ENCODE peak calls at places on chromosome 12, in six cellular contexts. One of them, this sample, is unnamed.

GRCh38 chr12:107027304-107028053 is 40.5 kb upstream of the MTERF2 start:
- DNase-seq in AG08395: peak
- DNase-seq in HEK293T: peak
- DNase-seq in neuronal stem cell: no peak
- DNase-seq in activated CD4-positive, alpha-beta T cell treated with anti-CD3 and anti-CD28 coated beads, Interleukin-2, amount 50 U/mL, for 24 hours: no peak
- DNase-seq in RWPE1: peak
- DNase-seq in this sample: no peak

GRCh38 chr12:131388164-131388795 is 322.6 kb upstream of the SFSWAP start:
- DNase-seq in AG08395: no peak
- DNase-seq in HEK293T: no peak
- DNase-seq in neuronal stem cell: no peak
- DNase-seq in activated CD4-positive, alpha-beta T cell treated with anti-CD3 and anti-CD28 coated beads, Interleukin-2, amount 50 U/mL, for 24 hours: no peak
- DNase-seq in RWPE1: no peak
- DNase-seq in this sample: no peak

GRCh38 chr12:79614730-79615129 is 76.0 kb downstream of the PAWR start:
- DNase-seq in AG08395: no peak
- DNase-seq in HEK293T: peak
- DNase-seq in neuronal stem cell: no peak
- DNase-seq in activated CD4-positive, alpha-beta T cell treated with anti-CD3 and anti-CD28 coated beads, Interleukin-2, amount 50 U/mL, for 24 hours: no peak
- DNase-seq in RWPE1: no peak
- DNase-seq in this sample: no peak

GRCh38 chr12:9798008-9798619 is 29.2 kb upstream of the KLRF1 start:
- DNase-seq in AG08395: peak
- DNase-seq in HEK293T: peak
- DNase-seq in neuronal stem cell: peak
- DNase-seq in activated CD4-positive, alpha-beta T cell treated with anti-CD3 and anti-CD28 coated beads, Interleukin-2, amount 50 U/mL, for 24 hours: no peak
- DNase-seq in RWPE1: peak
- DNase-seq in this sample: no peak

GRCh38 chr12:81520064-81520945 is 238.8 kb downstream of the PPFIA2 start:
- DNase-seq in AG08395: no peak
- DNase-seq in HEK293T: no peak
- DNase-seq in neuronal stem cell: no peak
- DNase-seq in activated CD4-positive, alpha-beta T cell treated with anti-CD3 and anti-CD28 coated beads, Interleukin-2, amount 50 U/mL, for 24 hours: no peak
- DNase-seq in RWPE1: no peak
- DNase-seq in this sample: no peak

GRCh38 chr12:5840900-5841299 is 104.2 kb downstream of the ANO2 start:
- DNase-seq in AG08395: no peak
- DNase-seq in HEK293T: no peak
- DNase-seq in neuronal stem cell: no peak
- DNase-seq in activated CD4-positive, alpha-beta T cell treated with anti-CD3 and anti-CD28 coated beads, Interleukin-2, amount 50 U/mL, for 24 hours: no peak
- DNase-seq in RWPE1: no peak
- DNase-seq in this sample: no peak

GRCh38 chr12:50517456-50518048 is 12.8 kb downstream of the DIP2B start:
- DNase-seq in AG08395: no peak
- DNase-seq in HEK293T: no peak
- DNase-seq in neuronal stem cell: no peak
- DNase-seq in activated CD4-positive, alpha-beta T cell treated with anti-CD3 and anti-CD28 coated beads, Interleukin-2, amount 50 U/mL, for 24 hours: no peak
- DNase-seq in RWPE1: peak
- DNase-seq in this sample: no peak

GRCh38 chr12:45336331-45336730 is 120.4 kb downstream of the ANO6 start:
- DNase-seq in AG08395: peak
- DNase-seq in HEK293T: no peak
- DNase-seq in neuronal stem cell: no peak
- DNase-seq in activated CD4-positive, alpha-beta T cell treated with anti-CD3 and anti-CD28 coated beads, Interleukin-2, amount 50 U/mL, for 24 hours: no peak
- DNase-seq in RWPE1: peak
- DNase-seq in this sample: no peak

GRCh38 chr12:44875954-44876553 is at the start of gene NELL2:
- DNase-seq in AG08395: peak
- DNase-seq in HEK293T: peak
- DNase-seq in neuronal stem cell: peak
- DNase-seq in activated CD4-positive, alpha-beta T cell treated with anti-CD3 and anti-CD28 coated beads, Interleukin-2, amount 50 U/mL, for 24 hours: peak
- DNase-seq in RWPE1: peak
- DNase-seq in this sample: no peak

GRCh38 chr12:119593578-119594398 is at the start of gene TMEM233:
- DNase-seq in AG08395: no peak
- DNase-seq in HEK293T: no peak
- DNase-seq in neuronal stem cell: peak
- DNase-seq in activated CD4-positive, alpha-beta T cell treated with anti-CD3 and anti-CD28 coated beads, Interleukin-2, amount 50 U/mL, for 24 hours: no peak
- DNase-seq in RWPE1: no peak
- DNase-seq in this sample: no peak

GRCh38 chr12:14871886-14872285 is 13.8 kb downstream of the MGP start:
- DNase-seq in AG08395: no peak
- DNase-seq in HEK293T: no peak
- DNase-seq in neuronal stem cell: no peak
- DNase-seq in activated CD4-positive, alpha-beta T cell treated with anti-CD3 and anti-CD28 coated beads, Interleukin-2, amount 50 U/mL, for 24 hours: no peak
- DNase-seq in RWPE1: no peak
- DNase-seq in this sample: no peak

GRCh38 chr12:2691340-2692111 is 103.2 kb upstream of the FKBP4 start:
- DNase-seq in AG08395: no peak
- DNase-seq in HEK293T: no peak
- DNase-seq in neuronal stem cell: peak
- DNase-seq in activated CD4-positive, alpha-beta T cell treated with anti-CD3 and anti-CD28 coated beads, Interleukin-2, amount 50 U/mL, for 24 hours: peak
- DNase-seq in RWPE1: peak
- DNase-seq in this sample: no peak

GRCh38 chr12:66620026-66620425 is 58.9 kb downstream of the GRIP1 start:
- DNase-seq in AG08395: no peak
- DNase-seq in HEK293T: no peak
- DNase-seq in neuronal stem cell: no peak
- DNase-seq in activated CD4-positive, alpha-beta T cell treated with anti-CD3 and anti-CD28 coated beads, Interleukin-2, amount 50 U/mL, for 24 hours: no peak
- DNase-seq in RWPE1: no peak
- DNase-seq in this sample: no peak

GRCh38 chr12:59086124-59086523 is 165.8 kb upstream of the LRIG3 start:
- DNase-seq in AG08395: no peak
- DNase-seq in HEK293T: no peak
- DNase-seq in neuronal stem cell: no peak
- DNase-seq in activated CD4-positive, alpha-beta T cell treated with anti-CD3 and anti-CD28 coated beads, Interleukin-2, amount 50 U/mL, for 24 hours: no peak
- DNase-seq in RWPE1: no peak
- DNase-seq in this sample: no peak

GRCh38 chr12:93622485-93622884 is 50.0 kb downstream of the SOCS2 start:
- DNase-seq in AG08395: peak
- DNase-seq in HEK293T: no peak
- DNase-seq in neuronal stem cell: no peak
- DNase-seq in activated CD4-positive, alpha-beta T cell treated with anti-CD3 and anti-CD28 coated beads, Interleukin-2, amount 50 U/mL, for 24 hours: no peak
- DNase-seq in RWPE1: no peak
- DNase-seq in this sample: no peak

This sample was measured in coronary artery.